ENCODE peak calls at places on chromosomes 3 and 15, in five cellular contexts. One of them, this sample, is unnamed.

GRCh38 chr15:93948728-93949127 is 282.6 kb upstream of the MCTP2 start:
- DNase-seq in cardiac muscle cell: no peak
- DNase-seq in body of pancreas: no peak
- DNase-seq in H7: no peak
- DNase-seq in H9: no peak
- DNase-seq in this sample: no peak

GRCh38 chr3:126180477-126181397 is at the start of gene ALDH1L1:
- DNase-seq in H7: peak; percentile 84
- DNase-seq in H9: peak; percentile 83
- DNase-seq in cardiac muscle cell: peak; percentile 93
- DNase-seq in body of pancreas: peak; percentile 97
- DNase-seq in this sample: no peak

GRCh38 chr15:84398763-84399701 is 163.5 kb downstream of the GOLGA6L4 start:
- DNase-seq in H7: peak; percentile 56
- DNase-seq in body of pancreas: no peak
- DNase-seq in cardiac muscle cell: no peak
- DNase-seq in H9: peak; percentile 24
- DNase-seq in this sample: no peak

GRCh38 chr3:8739757-8740508 is 6.3 kb downstream of the CAV3 start:
- DNase-seq in cardiac muscle cell: peak; percentile 40
- DNase-seq in H9: no peak
- DNase-seq in body of pancreas: no peak
- DNase-seq in H7: no peak
- DNase-seq in this sample: peak; percentile 26

GRCh38 chr15:65254237-65254820 is 32.4 kb downstream of the PARP16 start:
- DNase-seq in H9: no peak
- DNase-seq in cardiac muscle cell: no peak
- DNase-seq in H7: peak; percentile 63
- DNase-seq in body of pancreas: no peak
- DNase-seq in this sample: no peak

GRCh38 chr3:72961766-72962165 is 34.8 kb upstream of the PPP4R2 start:
- DNase-seq in H7: no peak
- DNase-seq in H9: no peak
- DNase-seq in cardiac muscle cell: no peak
- DNase-seq in body of pancreas: no peak
- DNase-seq in this sample: no peak

GRCh38 chr3:126100216-126100615 is 16.3 kb upstream of the SLC41A3 start:
- DNase-seq in cardiac muscle cell: no peak
- DNase-seq in H9: no peak
- DNase-seq in H7: no peak
- DNase-seq in body of pancreas: no peak
- DNase-seq in this sample: no peak

GRCh38 chr3:145094355-145094941 is 1066.5 kb downstream of the PLOD2 start:
- DNase-seq in cardiac muscle cell: peak; percentile 83
- DNase-seq in body of pancreas: no peak
- DNase-seq in H7: peak; percentile 3
- DNase-seq in H9: no peak
- DNase-seq in this sample: peak; percentile 16

GRCh38 chr15:66722757-66723540 is 20.9 kb downstream of the SMAD6 start:
- DNase-seq in H9: no peak
- DNase-seq in H7: no peak
- DNase-seq in cardiac muscle cell: no peak
- DNase-seq in body of pancreas: no peak
- DNase-seq in this sample: no peak

GRCh38 chr15:63089260-63090043 is 32.2 kb upstream of the LACTB start:
- DNase-seq in body of pancreas: no peak
- DNase-seq in H7: peak; percentile 53
- DNase-seq in H9: peak; percentile 86
- DNase-seq in cardiac muscle cell: peak; percentile 92
- DNase-seq in this sample: peak; percentile 90

GRCh38 chr3:54891540-54891897 is 36.3 kb downstream of the LRTM1 start:
- DNase-seq in H7: peak; percentile 39
- DNase-seq in cardiac muscle cell: peak; percentile 95
- DNase-seq in H9: peak; percentile 61
- DNase-seq in body of pancreas: peak; percentile 83
- DNase-seq in this sample: peak; percentile 88

GRCh38 chr3:181932039-181932438 is 220.3 kb downstream of the SOX2 start:
- DNase-seq in H9: no peak
- DNase-seq in cardiac muscle cell: no peak
- DNase-seq in H7: no peak
- DNase-seq in body of pancreas: no peak
- DNase-seq in this sample: no peak

GRCh38 chr15:88804257-88804656 is 1.0 kb downstream of the ACAN start:
- DNase-seq in body of pancreas: no peak
- DNase-seq in H9: no peak
- DNase-seq in H7: peak; percentile 49
- DNase-seq in cardiac muscle cell: no peak
- DNase-seq in this sample: no peak
- H3K27me3 ChIP-seq in body of pancreas: no peaks in the 10 kb centered on the region
- H3K27me3 ChIP-seq in H9: peaks cover 37% of the 10 kb centered on the region
- H3K27me3 ChIP-seq in H7: peaks cover 54% of the 10 kb centered on the region
- H3K27me3 ChIP-seq in cardiac muscle cell: peaks cover 64% of the 10 kb centered on the region
- H3K27me3 ChIP-seq in this sample: peaks cover 47% of the 10 kb centered on the region

GRCh38 chr3:195705081-195705991 is 15.4 kb upstream of the MUC20 start:
- DNase-seq in body of pancreas: no peak
- DNase-seq in H7: peak; percentile 48
- DNase-seq in H9: no peak
- DNase-seq in cardiac muscle cell: no peak
- DNase-seq in this sample: no peak
- H3K27me3 ChIP-seq in body of pancreas: no peaks in the 10 kb centered on the region
- H3K27me3 ChIP-seq in H7: no peaks in the 10 kb centered on the region
- H3K27me3 ChIP-seq in H9: no peaks in the 10 kb centered on the region
- H3K27me3 ChIP-seq in cardiac muscle cell: no peaks in the 10 kb centered on the region
- H3K27me3 ChIP-seq in this sample: peaks cover 12% of the 10 kb centered on the region

GRCh38 chr3:155241559-155241958 is 51.9 kb downstream of the STRIT1 start:
- DNase-seq in H7: no peak
- DNase-seq in cardiac muscle cell: peak; percentile 62
- DNase-seq in body of pancreas: no peak
- DNase-seq in H9: no peak
- DNase-seq in this sample: no peak

GRCh38 chr3:155244206-155244605 is 49.3 kb downstream of the STRIT1 start:
- DNase-seq in H7: no peak
- DNase-seq in cardiac muscle cell: peak; percentile 45
- DNase-seq in body of pancreas: no peak
- DNase-seq in H9: no peak
- DNase-seq in this sample: no peak

GRCh38 chr3:155243512-155243921 is 50.0 kb downstream of the STRIT1 start:
- DNase-seq in H7: no peak
- DNase-seq in body of pancreas: no peak
- DNase-seq in H9: no peak
- DNase-seq in cardiac muscle cell: no peak
- DNase-seq in this sample: peak; percentile 48

GRCh38 chr3:155244699-155245098 is 48.8 kb downstream of the STRIT1 start:
- DNase-seq in H7: no peak
- DNase-seq in body of pancreas: no peak
- DNase-seq in H9: no peak
- DNase-seq in cardiac muscle cell: no peak
- DNase-seq in this sample: no peak

DNA sequence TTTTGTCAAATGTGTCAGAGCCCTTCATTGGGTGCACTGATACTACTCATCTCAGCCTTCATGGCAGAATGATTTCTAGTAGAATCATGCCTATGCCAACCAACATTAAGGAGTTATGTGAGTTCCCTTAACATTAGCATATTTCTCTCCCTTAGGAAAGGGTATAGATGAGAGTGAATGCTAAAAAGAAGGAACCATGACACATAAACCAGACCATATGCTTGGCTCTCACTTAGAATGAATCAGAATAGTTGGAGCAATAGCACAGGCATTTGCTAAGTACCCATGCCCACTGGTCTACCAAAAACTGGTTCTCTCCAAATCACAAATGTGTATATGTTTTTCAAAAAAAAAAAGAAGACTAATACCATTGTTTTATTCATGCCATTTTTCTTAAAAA is 51.1 kb downstream of the STRIT1 start:
- DNase-seq in cardiac muscle cell: no peak
- DNase-seq in H7: no peak
- DNase-seq in body of pancreas: no peak
- DNase-seq in H9: no peak
- DNase-seq in this sample: no peak
- H3K27me3 ChIP-seq in cardiac muscle cell: no peaks in the 10 kb centered on the region
- H3K27me3 ChIP-seq in H7: no peaks in the 10 kb centered on the region
- H3K27me3 ChIP-seq in body of pancreas: no peaks in the 10 kb centered on the region
- H3K27me3 ChIP-seq in H9: no peaks in the 10 kb centered on the region
- H3K27me3 ChIP-seq in this sample: no peaks in the 10 kb centered on the region

GRCh38 chr3:198109883-198110282 is 149.9 kb downstream of the LMLN start:
- DNase-seq in cardiac muscle cell: no peak
- DNase-seq in body of pancreas: no peak
- DNase-seq in H7: no peak
- DNase-seq in H9: no peak
- DNase-seq in this sample: no peak

GRCh38 chr3:198112031-198112430 is 152.0 kb downstream of the LMLN start:
- DNase-seq in H9: no peak
- DNase-seq in H7: no peak
- DNase-seq in body of pancreas: no peak
- DNase-seq in cardiac muscle cell: no peak
- DNase-seq in this sample: no peak

GRCh38 chr3:198107840-198108734 is 148.1 kb downstream of the LMLN start:
- DNase-seq in body of pancreas: no peak
- DNase-seq in cardiac muscle cell: no peak
- DNase-seq in H9: no peak
- DNase-seq in H7: peak; percentile 20
- DNase-seq in this sample: peak; percentile 3

GRCh38 chr3:198108756-198109155 is 148.7 kb downstream of the LMLN start:
- DNase-seq in H7: no peak
- DNase-seq in H9: no peak
- DNase-seq in cardiac muscle cell: no peak
- DNase-seq in body of pancreas: no peak
- DNase-seq in this sample: no peak

DNA sequence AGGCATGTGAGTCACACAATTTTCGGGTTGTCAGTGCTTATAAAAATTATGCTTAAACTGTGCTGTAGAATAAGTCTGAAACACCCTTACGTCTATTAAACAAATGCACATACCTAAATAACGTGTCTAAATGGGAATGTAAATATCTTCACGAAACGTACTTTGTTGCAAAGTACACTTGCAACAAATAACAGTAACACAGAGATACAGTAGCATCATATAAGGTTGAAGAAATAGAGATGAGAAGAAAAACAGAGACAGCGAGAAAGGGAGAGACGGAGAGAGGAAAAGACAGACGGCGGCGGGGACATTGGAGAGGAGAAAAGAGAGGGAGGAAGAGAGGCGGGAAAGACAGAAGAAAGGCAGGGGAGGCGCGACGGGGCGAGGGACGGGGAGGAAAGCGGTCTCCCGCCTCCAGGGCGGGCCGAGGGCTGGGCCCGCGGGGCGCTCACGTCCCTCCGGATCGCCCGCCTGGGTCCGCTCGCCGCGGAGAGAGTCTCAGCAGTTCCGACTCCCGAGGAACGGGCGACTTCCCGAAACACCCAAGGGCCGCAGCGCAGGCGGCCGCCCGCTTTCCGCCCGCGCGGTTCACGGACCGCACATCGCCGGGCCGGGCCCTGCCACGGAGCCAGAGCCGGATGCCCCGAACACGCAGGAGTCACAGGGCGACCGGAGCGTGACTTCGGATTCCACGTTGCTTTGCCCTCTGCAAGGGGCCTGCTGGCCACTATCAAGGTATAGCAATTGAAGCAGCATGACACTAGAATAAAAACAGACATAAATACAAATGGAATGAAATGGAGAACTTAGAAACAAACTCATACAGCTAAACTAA is 153.4 kb downstream of the LMLN start:
- DNase-seq in body of pancreas: no peak
- DNase-seq in H9: peak; percentile 53
- DNase-seq in H7: peak; percentile 82
- DNase-seq in cardiac muscle cell: peak; percentile 5
- DNase-seq in this sample: no peak
- H3K27me3 ChIP-seq in body of pancreas: peaks cover 8% of the 10 kb centered on the region
- H3K27me3 ChIP-seq in H9: peaks cover 21% of the 10 kb centered on the region
- H3K27me3 ChIP-seq in H7: peaks cover 38% of the 10 kb centered on the region
- H3K27me3 ChIP-seq in cardiac muscle cell: peaks cover 71% of the 10 kb centered on the region
- H3K27me3 ChIP-seq in this sample: peaks cover 37% of the 10 kb centered on the region

GRCh38 chr15:69146724-69147435 is 13.6 kb upstream of the GLCE start:
- DNase-seq in H9: no peak
- DNase-seq in body of pancreas: no peak
- DNase-seq in H7: no peak
- DNase-seq in cardiac muscle cell: no peak
- DNase-seq in this sample: no peak
- H3K27me3 ChIP-seq in H9: no peaks in the 10 kb centered on the region
- H3K27me3 ChIP-seq in body of pancreas: no peaks in the 10 kb centered on the region
- H3K27me3 ChIP-seq in H7: peaks cover 2% of the 10 kb centered on the region
- H3K27me3 ChIP-seq in cardiac muscle cell: no peaks in the 10 kb centered on the region
- H3K27me3 ChIP-seq in this sample: peaks cover 20% of the 10 kb centered on the region

DNA sequence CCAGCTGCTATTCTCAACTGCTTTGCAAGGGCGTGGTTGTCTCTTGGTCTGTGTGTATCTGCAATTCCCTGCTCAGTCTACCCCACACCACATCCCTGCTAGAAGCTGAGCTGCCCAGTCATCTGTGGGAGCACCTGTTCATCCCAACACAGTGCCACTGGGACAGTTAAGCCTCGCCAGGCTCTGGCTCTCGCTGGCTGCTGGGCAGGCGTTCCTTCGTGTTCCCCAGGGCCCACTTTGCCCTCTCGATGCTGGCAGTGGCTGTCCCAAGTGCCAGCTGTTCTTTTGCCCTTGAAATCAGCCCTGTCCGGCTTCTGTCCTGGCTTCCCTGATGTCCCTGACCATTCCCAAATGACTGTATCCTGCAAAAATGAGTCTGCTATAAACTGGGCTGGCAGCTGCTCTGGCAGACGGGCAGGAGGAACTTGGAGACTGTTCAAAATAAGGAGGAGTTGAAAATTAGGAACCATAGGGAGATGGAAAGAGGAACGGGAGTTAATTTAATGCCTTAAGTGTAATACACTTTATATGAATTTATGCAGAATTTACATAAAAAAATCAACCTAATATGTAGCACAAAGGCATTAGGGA is 91.7 kb upstream of the KLHL25 start:
- DNase-seq in cardiac muscle cell: no peak
- DNase-seq in H9: no peak
- DNase-seq in body of pancreas: no peak
- DNase-seq in H7: no peak
- DNase-seq in this sample: no peak
- H3K27me3 ChIP-seq in cardiac muscle cell: no peaks in the 10 kb centered on the region
- H3K27me3 ChIP-seq in H9: no peaks in the 10 kb centered on the region
- H3K27me3 ChIP-seq in body of pancreas: peaks cover 3% of the 10 kb centered on the region
- H3K27me3 ChIP-seq in H7: no peaks in the 10 kb centered on the region
- H3K27me3 ChIP-seq in this sample: peaks cover 4% of the 10 kb centered on the region

DNA sequence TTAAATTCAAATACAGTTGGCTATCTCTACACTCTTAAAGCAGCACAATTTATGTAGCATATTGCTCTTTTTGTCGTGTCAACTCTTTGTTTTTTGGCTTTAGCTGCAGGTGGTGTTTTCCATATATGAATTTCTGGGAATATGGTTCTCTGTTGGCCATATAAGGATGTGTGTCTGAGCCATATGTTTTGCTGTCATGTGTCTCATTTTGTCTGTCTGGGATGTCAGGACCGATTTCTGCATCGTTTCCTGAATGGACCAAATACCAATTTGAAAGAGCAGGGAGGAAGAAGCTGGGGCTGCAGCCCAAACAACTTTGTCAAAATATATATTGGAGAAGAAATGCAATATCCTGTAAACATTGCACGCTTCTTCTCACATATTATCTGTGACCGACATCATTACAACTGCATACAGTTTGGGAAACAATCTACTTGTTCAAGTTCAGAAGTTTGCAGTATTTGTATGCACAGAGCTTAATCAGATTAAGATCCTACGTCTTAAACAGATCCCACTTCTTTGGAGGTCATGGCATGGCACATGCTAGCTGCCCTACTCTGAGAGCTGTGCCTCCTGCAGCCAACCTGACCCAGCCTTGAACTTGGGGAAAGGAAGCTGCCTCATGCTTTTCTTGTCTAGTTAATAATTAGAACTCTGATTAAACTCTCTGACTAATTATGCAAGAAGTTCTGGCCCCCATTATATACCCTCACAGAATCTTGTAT is 4.0 kb upstream of the SATB1 start:
- DNase-seq in cardiac muscle cell: no peak
- DNase-seq in body of pancreas: no peak
- DNase-seq in H9: no peak
- DNase-seq in H7: no peak
- DNase-seq in this sample: no peak
- H3K27me3 ChIP-seq in cardiac muscle cell: no peaks in the 10 kb centered on the region
- H3K27me3 ChIP-seq in body of pancreas: no peaks in the 10 kb centered on the region
- H3K27me3 ChIP-seq in H9: no peaks in the 10 kb centered on the region
- H3K27me3 ChIP-seq in H7: peaks cover 12% of the 10 kb centered on the region
- H3K27me3 ChIP-seq in this sample: peaks cover 5% of the 10 kb centered on the region